ENCODE peak calls at places on chromosomes 5 and 9, in eight cellular contexts. T is stomach, L is breast epithelium, W is fibroblast of lung, A is SJSA1, B is cardiac muscle cell, M is neuronal stem cell, S is adrenal gland. I is an unnamed sample. For H3K4me1, the result is how much of the 10 kb centered on the place peaks cover.

GRCh38 chr9:133477992-133478850 is 678 bp downstream of the SLC2A6 start:
- DNase-seq in T (no peak), L (no peak), W (peak), A (peak), B (peak), M (peak), S (no peak), I (peak)

GRCh38 chr9:114691046-114691955 is 9.3 kb upstream of the TEX48 start:
- DNase-seq in T (no peak), L (no peak), W (peak), A (peak), B (peak), M (no peak), S (no peak), I (peak)

GRCh38 chr5:68285075-68285827 is 69.7 kb downstream of the PIK3R1 start:
- DNase-seq in T (no peak), L (no peak), W (no peak), A (no peak), B (no peak), M (no peak), S (no peak), I (no peak)

GRCh38 chr5:173333900-173334685 is 5.9 kb upstream of the STC2 start:
- DNase-seq in T (no peak), L (no peak), W (peak), A (no peak), B (peak), M (no peak), S (no peak), I (peak)

GRCh38 chr5:127596501-127596900 is 52.4 kb upstream of the CTXN3 start:
- DNase-seq in T (no peak), L (no peak), W (no peak), A (no peak), B (no peak), M (no peak), S (no peak), I (no peak)

GRCh38 chr5:168301593-168302388 is 10.3 kb downstream of the WWC1 start:
- DNase-seq in T (peak), L (no peak), W (peak), A (no peak), B (no peak), M (no peak), S (no peak), I (peak)

GRCh38 chr5:83253731-83254130 is 176.4 kb downstream of the XRCC4 start:
- DNase-seq in T (no peak), L (no peak), W (peak), A (no peak), B (no peak), M (no peak), S (no peak), I (no peak)

GRCh38 chr5:33120671-33121070 is 320.1 kb upstream of the TARS1 start:
- DNase-seq in T (no peak), L (no peak), W (peak), A (no peak), B (peak), M (no peak), S (no peak), I (no peak)

GRCh38 chr9:133708770-133709611 is 29.2 kb downstream of the SARDH start:
- DNase-seq in T (no peak), L (no peak), W (no peak), A (no peak), B (no peak), M (no peak), S (no peak), I (no peak)

GRCh38 chr9:121239071-121239470 is 28.9 kb upstream of the GSN start:
- DNase-seq in T (no peak), L (no peak), W (peak), A (no peak), B (no peak), M (no peak), S (no peak), I (no peak)

GRCh38 chr5:125117556-125117955 is 371.1 kb upstream of the ZNF608 start:
- DNase-seq in T (no peak), L (no peak), W (peak), A (no peak), B (no peak), M (no peak), S (no peak), I (no peak)

GRCh38 chr5:129382921-129383672 is 77.0 kb upstream of the ADAMTS19 start:
- DNase-seq in T (no peak), L (no peak), W (peak), A (no peak), B (peak), M (no peak), S (no peak), I (no peak)

GRCh38 chr5:137264573-137264972 is 234.6 kb downstream of the SPOCK1 start:
- DNase-seq in T (no peak), L (no peak), W (peak), A (no peak), B (peak), M (no peak), S (no peak), I (no peak)

GRCh38 chr5:6434737-6435136 is 13.9 kb upstream of the UBE2QL1 start:
- DNase-seq in T (no peak), L (no peak), W (no peak), A (peak), B (no peak), M (no peak), S (no peak), I (no peak)

DNA sequence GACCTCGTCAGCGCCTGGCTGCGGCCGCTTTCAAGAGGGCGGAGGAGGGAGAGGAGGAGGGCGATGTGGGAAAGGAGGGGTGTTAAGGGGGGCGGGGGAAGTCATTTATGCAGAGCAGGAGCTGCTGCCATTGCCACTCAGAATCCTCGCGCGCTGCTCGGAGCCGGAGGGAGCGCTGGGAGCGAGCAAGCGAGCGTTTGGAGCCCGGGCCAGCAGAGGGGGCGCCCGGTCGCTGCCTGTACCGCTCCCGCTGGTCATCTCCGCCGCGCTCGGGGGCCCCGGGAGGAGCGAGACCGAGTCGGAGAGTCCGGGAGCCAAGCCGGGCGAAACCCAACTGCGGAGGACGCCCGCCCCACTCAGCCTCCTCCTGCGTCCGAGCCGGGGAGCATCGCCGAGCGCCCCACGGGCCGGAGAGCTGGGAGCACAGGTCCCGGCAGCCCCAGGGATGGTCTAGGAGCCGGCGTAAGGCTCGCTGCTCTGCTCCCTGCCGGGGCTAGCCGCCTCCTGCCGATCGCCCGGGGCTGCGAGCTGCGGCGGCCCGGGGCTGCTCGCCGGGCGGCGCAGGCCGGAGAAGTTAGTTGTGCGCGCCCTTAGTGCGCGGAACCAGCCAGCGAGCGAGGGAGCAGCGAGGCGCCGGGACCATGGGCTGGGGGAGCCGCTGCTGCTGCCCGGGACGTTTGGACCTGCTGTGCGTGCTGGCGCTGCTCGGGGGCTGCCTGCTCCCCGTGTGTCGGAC is at the start of gene PCSK5:
- DNase-seq in T (peak), L (peak), W (peak), A (peak), B (peak), M (peak), S (peak), I (peak)
- H3K4me1 ChIP-seq in T (under half), L (under half), W (under half), A (under half), B (under half), M (under half), S (under half), I (under half)

GRCh38 chr5:56148453-56148971 is 84.6 kb downstream of the ANKRD55 start:
- DNase-seq in T (no peak), L (no peak), W (peak), A (no peak), B (no peak), M (no peak), S (no peak), I (no peak)
- H3K4me1 ChIP-seq in T (under half), L (under half), W (under half), A (under half), B (under half), M (under half), S (under half), I (under half)

DNA sequence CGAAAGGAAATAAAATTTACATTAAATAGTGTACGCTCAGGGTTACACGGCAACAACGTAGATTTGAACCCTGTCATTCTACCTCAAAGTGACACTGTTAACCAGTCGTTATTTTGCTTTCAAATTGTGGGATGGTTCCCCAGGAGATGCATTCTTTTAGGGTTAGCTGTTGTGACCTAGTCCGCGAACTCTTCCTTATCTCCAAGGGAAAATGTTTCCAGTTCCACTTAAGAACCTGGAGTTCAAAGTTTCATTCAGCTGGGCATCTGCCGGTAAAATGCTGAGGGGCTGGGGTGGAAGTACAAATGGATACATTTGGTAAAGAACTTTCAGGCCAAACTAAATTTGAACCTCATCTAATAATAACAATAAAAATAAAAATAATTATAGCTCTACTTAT is 264.6 kb downstream of the NR3C1 start:
- DNase-seq in T (no peak), L (no peak), W (peak), A (no peak), B (no peak), M (no peak), S (no peak), I (no peak)
- H3K4me1 ChIP-seq in T (half or more), L (under half), W (under half), A (half or more), B (under half), M (under half), S (under half), I (under half)

GRCh38 chr9:89482056-89482784 is 15.7 kb downstream of the SEMA4D start:
- DNase-seq in T (no peak), L (no peak), W (no peak), A (no peak), B (no peak), M (no peak), S (no peak), I (no peak)

GRCh38 chr9:89486681-89487080 is 11.2 kb downstream of the SEMA4D start:
- DNase-seq in T (no peak), L (no peak), W (no peak), A (no peak), B (no peak), M (no peak), S (no peak), I (no peak)

GRCh38 chr9:89482950-89483349 is 15.0 kb downstream of the SEMA4D start:
- DNase-seq in T (no peak), L (no peak), W (no peak), A (no peak), B (no peak), M (no peak), S (no peak), I (no peak)

GRCh38 chr9:89483592-89484474 is 14.1 kb downstream of the SEMA4D start:
- DNase-seq in T (peak), L (no peak), W (no peak), A (no peak), B (no peak), M (no peak), S (no peak), I (no peak)

DNA sequence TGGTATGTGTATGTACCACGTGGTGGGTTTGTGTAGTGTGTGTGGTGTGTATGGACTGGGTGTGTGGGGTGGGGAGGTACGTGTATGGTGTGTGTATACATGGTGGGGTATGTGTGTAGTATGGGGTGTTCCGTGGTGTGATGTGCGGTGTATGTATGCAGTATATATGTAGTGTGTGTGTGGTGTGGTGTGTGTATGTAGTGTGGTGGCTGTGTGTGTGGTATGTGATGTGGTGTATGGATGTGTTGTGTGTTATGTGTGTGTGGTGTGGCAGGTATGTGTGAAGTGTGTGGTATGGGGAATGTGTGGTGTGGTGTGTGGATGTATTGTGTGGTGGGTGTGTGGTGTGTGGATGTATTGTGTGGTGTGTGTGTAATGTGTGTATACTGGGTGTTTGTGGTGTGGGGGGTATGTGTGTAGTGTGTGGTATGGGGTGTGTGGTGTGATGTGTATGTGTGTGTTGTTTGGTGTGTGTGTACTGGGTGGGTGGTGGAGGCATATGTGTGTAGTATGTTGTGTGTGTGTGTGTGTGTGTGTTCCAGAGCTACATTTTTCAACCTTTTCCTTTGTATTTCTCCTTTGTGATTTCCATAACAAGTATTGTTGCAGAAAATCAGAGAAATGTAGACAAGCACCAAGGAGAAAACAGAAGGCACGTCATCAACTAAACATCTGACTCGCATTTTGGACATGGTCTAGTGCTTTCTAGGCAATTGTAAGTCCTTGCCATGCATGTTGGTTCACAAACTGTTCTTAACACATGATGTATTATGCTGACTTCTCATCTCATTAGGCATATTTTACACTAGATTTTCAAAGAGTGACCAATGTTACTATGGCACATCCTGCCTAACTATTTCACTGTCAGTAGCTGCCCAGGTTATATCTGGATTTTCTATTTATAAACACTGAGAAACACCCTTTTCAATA is 13.2 kb downstream of the SEMA4D start:
- DNase-seq in T (no peak), L (no peak), W (no peak), A (no peak), B (no peak), M (no peak), S (no peak), I (no peak)
- H3K4me1 ChIP-seq in T (under half), L (under half), W (under half), A (under half), B (under half), M (under half), S (under half), I (under half)

I was measured in PC-3.